ENCODE peak calls at places on chromosomes 5 and 9, in eight cellular contexts. One of them, this sample, is unnamed.

GRCh38 chr9:70049236-70049635 is 5.6 kb downstream of the MAMDC2 start:
- DNase-seq in CD4-positive, alpha-beta memory T cell: no peak
- DNase-seq in T-cell: no peak
- DNase-seq in GM12892: no peak
- DNase-seq in activated T-helper 9 cell treated with anti-CD3 and anti-CD28 coated beads, Interleukin-2, amount 50 U/mL, for 16 hours: no peak
- DNase-seq in upper lobe of right lung: no peak
- DNase-seq in fibroblast of lung: peak; percentile 72
- DNase-seq in sciatic nerve: peak; percentile 81
- DNase-seq in this sample: no peak

GRCh38 chr5:153770066-153770465 is 268.6 kb downstream of the FAM114A2 start:
- DNase-seq in CD4-positive, alpha-beta memory T cell: no peak
- DNase-seq in T-cell: no peak
- DNase-seq in GM12892: no peak
- DNase-seq in activated T-helper 9 cell treated with anti-CD3 and anti-CD28 coated beads, Interleukin-2, amount 50 U/mL, for 16 hours: no peak
- DNase-seq in upper lobe of right lung: no peak
- DNase-seq in fibroblast of lung: no peak
- DNase-seq in sciatic nerve: no peak
- DNase-seq in this sample: no peak

GRCh38 chr5:75721573-75721972 is 4.3 kb upstream of the POC5 start:
- DNase-seq in CD4-positive, alpha-beta memory T cell: no peak
- DNase-seq in T-cell: no peak
- DNase-seq in GM12892: no peak
- DNase-seq in activated T-helper 9 cell treated with anti-CD3 and anti-CD28 coated beads, Interleukin-2, amount 50 U/mL, for 16 hours: no peak
- DNase-seq in upper lobe of right lung: no peak
- DNase-seq in fibroblast of lung: no peak
- DNase-seq in sciatic nerve: no peak
- DNase-seq in this sample: no peak

GRCh38 chr9:136762915-136763648 is 1.2 kb downstream of the LCN15 start:
- DNase-seq in CD4-positive, alpha-beta memory T cell: no peak
- DNase-seq in T-cell: peak; percentile 43
- DNase-seq in GM12892: no peak
- DNase-seq in activated T-helper 9 cell treated with anti-CD3 and anti-CD28 coated beads, Interleukin-2, amount 50 U/mL, for 16 hours: no peak
- DNase-seq in upper lobe of right lung: peak; percentile 79
- DNase-seq in fibroblast of lung: peak; percentile 20
- DNase-seq in sciatic nerve: no peak
- DNase-seq in this sample: no peak

GRCh38 chr5:61637566-61637965 is 305.5 kb downstream of the ZSWIM6 start:
- DNase-seq in CD4-positive, alpha-beta memory T cell: no peak
- DNase-seq in T-cell: no peak
- DNase-seq in GM12892: no peak
- DNase-seq in activated T-helper 9 cell treated with anti-CD3 and anti-CD28 coated beads, Interleukin-2, amount 50 U/mL, for 16 hours: no peak
- DNase-seq in upper lobe of right lung: no peak
- DNase-seq in fibroblast of lung: no peak
- DNase-seq in sciatic nerve: no peak
- DNase-seq in this sample: no peak

GRCh38 chr9:27599102-27599501 is 25.8 kb upstream of the C9orf72 start:
- DNase-seq in CD4-positive, alpha-beta memory T cell: no peak
- DNase-seq in T-cell: no peak
- DNase-seq in GM12892: no peak
- DNase-seq in activated T-helper 9 cell treated with anti-CD3 and anti-CD28 coated beads, Interleukin-2, amount 50 U/mL, for 16 hours: no peak
- DNase-seq in upper lobe of right lung: no peak
- DNase-seq in fibroblast of lung: no peak
- DNase-seq in sciatic nerve: no peak
- DNase-seq in this sample: no peak

GRCh38 chr5:14742427-14743010 is 78.0 kb downstream of the OTULIN start:
- DNase-seq in CD4-positive, alpha-beta memory T cell: no peak
- DNase-seq in T-cell: no peak
- DNase-seq in GM12892: no peak
- DNase-seq in activated T-helper 9 cell treated with anti-CD3 and anti-CD28 coated beads, Interleukin-2, amount 50 U/mL, for 16 hours: no peak
- DNase-seq in upper lobe of right lung: no peak
- DNase-seq in fibroblast of lung: no peak
- DNase-seq in sciatic nerve: no peak
- DNase-seq in this sample: no peak

GRCh38 chr5:64587370-64587769 is 81.6 kb downstream of the RGS7BP start:
- DNase-seq in CD4-positive, alpha-beta memory T cell: no peak
- DNase-seq in T-cell: no peak
- DNase-seq in GM12892: no peak
- DNase-seq in activated T-helper 9 cell treated with anti-CD3 and anti-CD28 coated beads, Interleukin-2, amount 50 U/mL, for 16 hours: no peak
- DNase-seq in upper lobe of right lung: no peak
- DNase-seq in fibroblast of lung: no peak
- DNase-seq in sciatic nerve: no peak
- DNase-seq in this sample: no peak